ENCODE peak calls at places on chromosomes 11 and 22, in ten cellular contexts. C, R, Z, J, Y, I, M, F, K and A are unnamed samples.

GRCh38 chr11:3836903-3837302 is 3.9 kb downstream of the RHOG start:
- DNase-seq in J (peak), Z (no peak), M (peak), C (peak), K (no peak), R (no peak), I (no peak), Y (no peak), F (no peak), A (peak)

GRCh38 chr22:41092847-41093371 is 517 bp downstream of the EP300 start:
- DNase-seq in K (no peak), R (peak), Y (no peak), J (peak), Z (no peak), C (peak), M (peak), I (no peak), F (no peak), A (peak)

GRCh38 chr22:34105461-34106062 is 185.3 kb upstream of the LARGE1 start:
- DNase-seq in J (peak), Y (peak), M (peak), C (no peak), I (no peak), F (no peak), Z (no peak), K (peak), R (no peak), A (peak)

GRCh38 chr11:74465291-74465708 is 2.0 kb downstream of the KCNE3 start:
- DNase-seq in I (no peak), J (peak), F (no peak), R (no peak), K (no peak), C (peak), Y (no peak), M (no peak), Z (peak), A (no peak)

GRCh38 chr11:96052921-96053631 is 129.2 kb upstream of the MTMR2 start:
- DNase-seq in J (no peak), C (no peak), Z (peak), Y (no peak), R (no peak), K (no peak), I (no peak), M (no peak), F (peak), A (no peak)

GRCh38 chr11:78860720-78861422 is 286.2 kb upstream of the NARS2 start:
- DNase-seq in J (no peak), F (peak), R (no peak), C (no peak), Z (no peak), M (no peak), K (peak), I (no peak), Y (peak), A (no peak)

GRCh38 chr11:130520231-130520630 is 71.8 kb downstream of the ADAMTS15 start:
- DNase-seq in Y (no peak), I (no peak), Z (no peak), R (no peak), M (peak), K (no peak), J (no peak), C (no peak), F (no peak), A (no peak)

GRCh38 chr22:47372596-47373385 is 610.3 kb downstream of the TBC1D22A start:
- DNase-seq in Y (no peak), K (no peak), C (no peak), M (no peak), Z (no peak), J (no peak), F (no peak), I (no peak), R (no peak), A (no peak)

GRCh38 chr11:72591023-72591422 is 83.2 kb downstream of the PDE2A start:
- DNase-seq in Y (no peak), F (no peak), C (peak), Z (no peak), J (no peak), M (no peak), R (no peak), K (no peak), I (no peak), A (no peak)

GRCh38 chr11:92477686-92478085 is 253.1 kb downstream of the FAT3 start:
- DNase-seq in C (no peak), K (no peak), F (no peak), I (no peak), R (no peak), Y (no peak), J (no peak), Z (no peak), M (no peak), A (no peak)

GRCh38 chr11:9095421-9095820 is 4.0 kb upstream of the SCUBE2 start:
- DNase-seq in Z (no peak), Y (peak), C (no peak), K (peak), M (no peak), F (no peak), I (no peak), J (peak), R (no peak), A (no peak)

GRCh38 chr22:27801197-27801615 is 350 bp downstream of the MN1 start:
- DNase-seq in K (peak), I (no peak), Z (no peak), J (peak), M (peak), R (peak), C (peak), F (no peak), Y (peak), A (peak)

GRCh38 chr11:417652-418342 is 3.0 kb upstream of the SIGIRR start:
- DNase-seq in Y (no peak), R (no peak), K (peak), Z (no peak), C (peak), F (no peak), J (peak), I (no peak), M (no peak), A (no peak)

GRCh38 chr11:44275241-44275640 is 34.7 kb downstream of the ALX4 start:
- DNase-seq in R (no peak), Z (no peak), F (no peak), K (no peak), J (no peak), M (no peak), C (no peak), Y (no peak), I (no peak), A (no peak)

GRCh38 chr11:20374746-20375305 is 11.3 kb downstream of the HTATIP2 start:
- DNase-seq in F (no peak), M (no peak), Y (no peak), R (no peak), Z (no peak), I (no peak), K (no peak), J (peak), C (no peak), A (no peak)

GRCh38 chr22:45142376-45142775 is 21.3 kb upstream of the NUP50 start:
- DNase-seq in M (no peak), J (no peak), C (no peak), Y (no peak), Z (no peak), F (no peak), K (no peak), I (no peak), R (no peak), A (no peak)

GRCh38 chr11:38356255-38356654 is 1758.2 kb upstream of the RAG2 start:
- DNase-seq in J (no peak), M (no peak), C (no peak), R (no peak), I (no peak), K (no peak), Z (no peak), Y (no peak), F (no peak), A (no peak)

GRCh38 chr11:111393585-111393984 is 14.5 kb upstream of the POU2AF1 start:
- DNase-seq in K (no peak), J (no peak), Z (no peak), I (no peak), F (no peak), M (no peak), C (no peak), Y (no peak), R (no peak), A (no peak)

GRCh38 chr11:128291043-128291442 is 296.3 kb downstream of the ETS1 start:
- DNase-seq in Y (peak), C (peak), J (no peak), K (no peak), F (no peak), I (no peak), Z (no peak), M (peak), R (no peak), A (no peak)

GRCh38 chr11:72116019-72116755 is 3.7 kb upstream of the ANAPC15 start:
- DNase-seq in Z (no peak), K (no peak), R (no peak), Y (no peak), I (no peak), C (no peak), M (no peak), F (no peak), J (no peak), A (no peak)

GRCh38 chr22:38034278-38034882 is 22.8 kb upstream of the PICK1 start:
- DNase-seq in M (peak), I (peak), F (peak), Z (peak), R (peak), Y (peak), C (peak), K (peak), J (peak), A (peak)

GRCh38 chr22:29664731-29665130 is 55.1 kb upstream of the CABP7 start:
- DNase-seq in M (no peak), R (no peak), K (no peak), J (no peak), I (no peak), C (no peak), Z (no peak), Y (no peak), F (no peak), A (no peak)

GRCh38 chr22:43077121-43077877 is 11.9 kb downstream of the TTLL1 start:
- DNase-seq in I (no peak), J (peak), F (no peak), C (no peak), K (no peak), R (no peak), Z (no peak), Y (no peak), M (peak), A (no peak)

GRCh38 chr22:22955866-22956535 is 68.4 kb downstream of the IGLL5 start:
- DNase-seq in F (peak), K (peak), J (peak), R (peak), Z (no peak), M (no peak), C (no peak), I (peak), Y (peak), A (peak)

GRCh38 chr11:2813968-2814367 is 71.6 kb downstream of the CDKN1C start:
- DNase-seq in M (no peak), C (no peak), F (no peak), Z (no peak), J (no peak), R (no peak), K (no peak), Y (no peak), I (no peak), A (no peak)

GRCh38 chr11:110818032-110818687 is 105.9 kb upstream of the ARHGAP20 start:
- DNase-seq in Y (no peak), K (no peak), C (no peak), Z (peak), M (no peak), F (no peak), R (peak), J (no peak), I (peak), A (no peak)

GRCh38 chr11:86637976-86638375 is 34.4 kb downstream of the ME3 start:
- DNase-seq in Y (no peak), Z (peak), R (no peak), C (no peak), K (no peak), J (no peak), F (no peak), I (no peak), M (no peak), A (no peak)

GRCh38 chr22:27754247-27754887 is 47.2 kb downstream of the MN1 start:
- DNase-seq in J (no peak), M (no peak), I (no peak), C (no peak), Z (no peak), K (no peak), F (no peak), R (peak), Y (no peak), A (no peak)

GRCh38 chr11:95148421-95148820 is 58.8 kb downstream of the ENDOD1 start:
- DNase-seq in R (no peak), F (no peak), C (no peak), J (no peak), I (no peak), Y (no peak), K (no peak), Z (no peak), M (no peak), A (no peak)

GRCh38 chr22:29621761-29622526 is 18.5 kb downstream of the NF2 start:
- DNase-seq in Y (no peak), K (no peak), R (peak), Z (peak), C (no peak), M (no peak), F (peak), I (peak), J (no peak), A (no peak)

GRCh38 chr11:115499891-115500290 is 4.3 kb downstream of the CADM1 start:
- DNase-seq in C (no peak), M (no peak), I (no peak), J (no peak), Y (no peak), R (no peak), F (no peak), K (no peak), Z (no peak), A (no peak)

GRCh38 chr11:57330029-57330428 is 5.3 kb upstream of the TNKS1BP1 start:
- DNase-seq in Y (no peak), C (no peak), M (no peak), J (no peak), Z (no peak), F (no peak), R (no peak), K (no peak), I (no peak), A (no peak)

GRCh38 chr11:122360875-122361274 is 244.9 kb upstream of the BLID start:
- DNase-seq in R (no peak), K (no peak), C (no peak), J (no peak), M (no peak), Y (no peak), I (no peak), F (no peak), Z (no peak), A (no peak)
- TF ChIP-seq CTCF in R (no peak), K (no peak), C (no peak), J (no peak), M (no peak), Y (no peak), I (peak), F (no peak), Z (peak), A (no peak)

GRCh38 chr11:64996710-64997380 is at the start of gene BATF2:
- DNase-seq in K (peak), Y (peak), C (peak), J (peak), I (peak), M (peak), F (peak), Z (peak), R (peak), A (peak)
- TF ChIP-seq CTCF in K (no peak), Y (no peak), C (peak), J (peak), I (peak), M (peak), F (peak), Z (peak), R (no peak), A (peak)

GRCh38 chr11:65559535-65559934 is 1.4 kb upstream of the LTBP3 start:
- DNase-seq in R (no peak), M (no peak), C (no peak), K (no peak), Z (no peak), J (no peak), F (no peak), I (no peak), Y (no peak), A (no peak)
- TF ChIP-seq CTCF in R (no peak), M (no peak), C (no peak), K (no peak), Z (no peak), J (no peak), F (no peak), I (no peak), Y (no peak), A (no peak)

DNA sequence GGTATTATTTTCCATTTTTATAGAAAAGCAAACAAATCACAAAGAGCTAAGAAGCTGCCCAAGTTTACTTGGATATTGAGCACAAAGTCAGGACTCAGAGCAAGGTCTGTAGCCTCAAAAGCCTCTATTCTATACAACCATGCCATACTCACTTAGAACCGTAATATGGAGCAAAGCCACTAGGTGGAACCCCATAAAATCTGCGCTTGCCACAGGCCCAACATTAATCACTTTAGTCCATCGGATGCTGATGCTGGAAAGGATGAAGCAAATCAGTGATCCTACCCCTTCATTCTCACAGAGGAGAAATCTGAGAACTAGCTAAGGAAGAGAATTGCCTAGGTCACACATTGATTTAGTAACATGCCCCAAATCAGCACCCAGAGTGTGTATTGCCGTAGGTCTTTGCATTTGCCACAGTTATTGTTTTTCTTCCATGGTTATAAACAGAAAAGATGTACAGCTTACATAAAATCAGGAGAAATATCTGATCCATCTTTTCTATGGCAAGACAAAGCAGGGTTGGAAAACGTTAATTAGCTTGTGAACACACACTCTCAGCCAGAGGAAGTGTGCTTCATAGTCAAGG is 56.7 kb upstream of the RAB38 start:
- DNase-seq in R (peak), K (peak), Z (peak), M (no peak), F (peak), Y (peak), C (no peak), I (no peak), J (no peak), A (peak)
- TF ChIP-seq CTCF in R (peak), K (peak), Z (peak), M (peak), F (peak), Y (peak), C (no peak), I (peak), J (peak), A (peak)